ENCODE peak calls at places on chromosomes 4 and X, in nine cellular contexts. A is cardiac muscle cell, J is brain microvascular endothelial cell, B is tibial artery, Y is H7, W is MM.1S, P is lung, V is AG04450, N is mammary epithelial cell. I is an unnamed sample.

GRCh38 chr4:109560687-109561452 is 824 bp downstream of the MCUB start:
- DNase-seq in A (peak; percentile 80), B (peak; percentile 52), W (peak; percentile 87), V (peak; percentile 47), N (peak; percentile 76), Y (peak; percentile 75), J (peak; percentile 76), P (peak; percentile 30), I (peak; percentile 73)

GRCh38 chr4:154727540-154727939 is 16.3 kb upstream of the LRAT start:
- DNase-seq in A (no peak), J (no peak), Y (no peak), P (no peak), W (no peak), V (no peak), B (no peak), N (no peak), I (no peak)

GRCh38 chr4:84826681-84827080 is 139.8 kb downstream of the WDFY3 start:
- DNase-seq in N (no peak), Y (no peak), J (no peak), W (no peak), B (no peak), A (no peak), V (no peak), P (no peak), I (no peak)

GRCh38 chr4:137387924-137388323 is 144.4 kb downstream of the PCDH18 start:
- DNase-seq in P (no peak), J (peak; percentile 57), N (no peak), V (peak; percentile 39), A (peak; percentile 77), W (no peak), Y (no peak), B (no peak), I (peak; percentile 85)

GRCh38 chrX:109856974-109857373 is 123.9 kb upstream of the ACSL4 start:
- DNase-seq in B (no peak), Y (peak; percentile 22), W (peak; percentile 39), N (no peak), J (no peak), A (peak; percentile 54), V (no peak), P (no peak), I (peak; percentile 55)

GRCh38 chrX:103941201-103941975 is 21.0 kb upstream of the TMSB15B start:
- DNase-seq in J (no peak), P (no peak), A (peak; percentile 60), V (no peak), N (peak; percentile 35), Y (peak; percentile 36), B (no peak), W (peak; percentile 45), I (peak; percentile 56)

GRCh38 chr4:8759987-8760386 is 111.7 kb downstream of the HMX1 start:
- DNase-seq in B (peak; percentile 2), P (no peak), V (no peak), W (no peak), J (no peak), A (no peak), N (no peak), Y (no peak), I (no peak)

GRCh38 chr4:2364654-2365053 is 53.8 kb downstream of the ZFYVE28 start:
- DNase-seq in P (no peak), J (peak; percentile 35), N (peak; percentile 14), Y (no peak), A (peak; percentile 69), V (no peak), W (no peak), B (no peak), I (peak; percentile 60)

GRCh38 chr4:77188498-77189187 is 31.6 kb downstream of the CCNG2 start:
- DNase-seq in P (no peak), Y (no peak), J (no peak), B (no peak), N (no peak), A (no peak), W (no peak), V (no peak), I (no peak)

GRCh38 chrX:107632291-107632690 is 4.0 kb downstream of the PRPS1 start:
- DNase-seq in V (no peak), B (no peak), A (no peak), P (no peak), N (no peak), Y (no peak), J (no peak), W (no peak), I (no peak)

GRCh38 chr4:40865696-40866095 is 115.9 kb downstream of the NSUN7 start:
- DNase-seq in W (no peak), N (no peak), V (no peak), B (no peak), J (no peak), A (no peak), P (no peak), Y (no peak), I (peak; percentile 16)

GRCh38 chrX:118928126-118928525 is 46.3 kb upstream of the LONRF3 start:
- DNase-seq in N (no peak), B (no peak), V (no peak), J (peak; percentile 3), Y (no peak), A (peak; percentile 30), P (no peak), W (no peak), I (peak; percentile 0)

GRCh38 chr4:155954118-155954503 is 445 bp upstream of the CTSO start:
- DNase-seq in P (no peak), A (no peak), W (peak; percentile 25), N (no peak), J (no peak), V (no peak), Y (no peak), B (no peak), I (no peak)

GRCh38 chrX:140431521-140431920 is 73.3 kb downstream of the SOX3 start:
- DNase-seq in B (no peak), N (peak; percentile 2), Y (no peak), V (no peak), P (no peak), A (no peak), J (no peak), W (no peak), I (no peak)

GRCh38 chrX:69424161-69424560 is 80.0 kb upstream of the NALF2 start:
- DNase-seq in Y (peak; percentile 21), W (no peak), V (no peak), P (no peak), A (peak; percentile 30), N (no peak), B (no peak), J (no peak), I (peak; percentile 19)

GRCh38 chr4:23279377-23279988 is 586.7 kb downstream of the GBA3 start:
- DNase-seq in N (no peak), J (no peak), P (no peak), W (no peak), V (no peak), A (peak; percentile 38), B (no peak), Y (no peak), I (peak; percentile 19)

GRCh38 chrX:19670854-19671620 is 155.7 kb upstream of the MAP3K15 start:
- DNase-seq in V (peak; percentile 36), N (peak; percentile 86), P (no peak), J (peak; percentile 60), Y (peak; percentile 23), W (no peak), B (peak; percentile 22), A (peak; percentile 80), I (peak; percentile 80)

GRCh38 chr4:81454498-81454897 is 17.2 kb downstream of the RASGEF1B start:
- DNase-seq in N (peak; percentile 79), B (no peak), A (no peak), W (no peak), J (peak; percentile 10), V (no peak), P (no peak), Y (no peak), I (peak; percentile 10)

GRCh38 chrX:133983974-133984578 is 1.3 kb downstream of the GPC3 start:
- DNase-seq in V (no peak), N (no peak), B (no peak), Y (peak; percentile 46), J (no peak), A (no peak), W (no peak), P (no peak), I (no peak)

GRCh38 chr4:87445964-87446363 is 23.6 kb downstream of the NUDT9 start:
- DNase-seq in A (no peak), N (no peak), V (no peak), J (no peak), P (no peak), W (no peak), Y (no peak), B (no peak), I (no peak)

GRCh38 chr4:118776166-118776954 is 59.6 kb downstream of the SEC24D start:
- DNase-seq in Y (no peak), W (peak; percentile 42), P (no peak), J (peak; percentile 32), V (no peak), N (peak; percentile 31), B (no peak), A (peak; percentile 85), I (peak; percentile 73)

GRCh38 chrX:36787787-36788186 is 220.4 kb upstream of the FAM47C start:
- DNase-seq in P (no peak), Y (no peak), J (no peak), N (no peak), W (no peak), V (no peak), B (no peak), A (no peak), I (no peak)
- H3K4me3 ChIP-seq in P (no peak overlapping the region), Y (no peak overlapping the region), J (no peak overlapping the region), N (no peak overlapping the region), W (no peak overlapping the region), V (no peak overlapping the region), B (no peak overlapping the region), A (no peak overlapping the region), I (no peak overlapping the region)

GRCh38 chr4:95507147-95507546 is 41.6 kb downstream of the UNC5C start:
- DNase-seq in N (no peak), V (no peak), B (no peak), P (no peak), A (peak; percentile 27), J (no peak), Y (no peak), W (no peak), I (peak; percentile 17)
- H3K4me3 ChIP-seq in N (no peak overlapping the region), V (no peak overlapping the region), B (no peak overlapping the region), P (no peak overlapping the region), A (no peak overlapping the region), J (no peak overlapping the region), Y (no peak overlapping the region), W (no peak overlapping the region), I (no peak overlapping the region)

GRCh38 chr4:71816676-71817303 is 32.9 kb upstream of the GC start:
- DNase-seq in Y (no peak), P (no peak), W (no peak), J (no peak), N (no peak), V (no peak), A (no peak), B (no peak), I (no peak)
- H3K4me3 ChIP-seq in Y (no peak overlapping the region), P (no peak overlapping the region), W (no peak overlapping the region), J (no peak overlapping the region), N (no peak overlapping the region), V (no peak overlapping the region), A (no peak overlapping the region), B (no peak overlapping the region), I (no peak overlapping the region)

DNA sequence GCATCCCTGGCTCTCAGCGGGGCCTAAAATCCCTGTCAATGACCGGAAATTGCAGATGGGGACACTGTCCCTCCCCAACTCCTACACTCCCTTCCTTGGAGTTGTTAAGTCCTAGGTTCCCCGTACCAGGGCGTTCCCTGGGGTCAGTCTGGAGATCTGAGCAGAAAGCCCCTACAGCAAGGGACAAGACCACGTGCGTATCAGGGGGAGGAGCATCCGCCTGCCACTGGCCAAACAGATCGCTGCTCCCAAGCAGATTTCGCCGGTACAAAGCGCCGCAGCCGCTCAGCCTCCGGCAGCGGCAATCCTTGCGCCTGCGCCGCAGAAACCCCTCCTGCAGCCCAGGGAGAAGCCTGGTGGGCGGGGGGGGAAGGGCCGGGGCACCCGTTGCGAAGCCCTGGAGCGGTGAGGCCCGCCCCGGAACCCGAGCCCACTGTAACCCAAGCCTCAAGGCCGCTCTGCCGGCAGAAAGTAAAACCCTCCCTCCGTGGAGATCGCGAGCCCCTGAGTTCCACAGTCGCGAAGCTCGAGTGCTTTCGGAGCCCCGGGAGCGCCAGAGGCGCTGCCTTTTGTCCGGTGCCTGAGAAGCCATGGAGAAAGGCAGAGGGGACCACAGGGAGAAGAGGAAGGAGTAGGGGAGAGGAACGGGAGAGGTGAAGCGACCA is 2.7 kb downstream of the CRMP1 start:
- DNase-seq in W (no peak), P (no peak), A (no peak), J (no peak), V (no peak), Y (peak; percentile 96), B (no peak), N (no peak), I (no peak)
- H3K4me3 ChIP-seq in W (no peak overlapping the region), P (no peak overlapping the region), A (peak overlapping the region; percentile 22), J (no peak overlapping the region), V (no peak overlapping the region), Y (peak overlapping the region; percentile 58), B (no peak overlapping the region), N (no peak overlapping the region), I (no peak overlapping the region)

I was measured in cardiac fibroblast.